ENCODE peak calls at places on chromosomes 7 and 10, in seven cellular contexts. E, N, G, R, H, O and M are unnamed samples.

GRCh38 chr7:57225666-57226065 is 93.4 kb upstream of the ZNF479 start:
- ATAC-seq in E (no peak), N (no peak), G (no peak), R (no peak), H (no peak), O (no peak), M (no peak)

GRCh38 chr7:6227294-6227846 is 45.1 kb downstream of the CYTH3 start:
- ATAC-seq in E (peak; percentile 47), N (no peak), G (no peak), R (no peak), H (no peak), O (peak; percentile 38), M (no peak)

GRCh38 chr7:121931149-121931922 is 58.4 kb downstream of the PTPRZ1 start:
- ATAC-seq in E (no peak), N (no peak), G (no peak), R (no peak), H (no peak), O (no peak), M (no peak)

GRCh38 chr10:94626476-94626875 is 57.1 kb upstream of the CYP2C18 start:
- ATAC-seq in E (no peak), N (no peak), G (no peak), R (no peak), H (no peak), O (no peak), M (no peak)

GRCh38 chr7:143973870-143974446 is 19.3 kb downstream of the OR2F1 start:
- ATAC-seq in E (no peak), N (no peak), G (no peak), R (no peak), H (no peak), O (no peak), M (no peak)

GRCh38 chr7:131957338-131958025 is 401.1 kb upstream of the PODXL start:
- ATAC-seq in E (no peak), N (no peak), G (no peak), R (no peak), H (no peak), O (no peak), M (no peak)

GRCh38 chr10:80474597-80474910 is 20.4 kb downstream of the TSPAN14 start:
- ATAC-seq in E (no peak), N (no peak), G (no peak), R (no peak), H (peak; percentile 7), O (peak; percentile 49), M (no peak)

GRCh38 chr10:22410846-22411245 is 65.5 kb downstream of the SPAG6 start:
- ATAC-seq in E (no peak), N (no peak), G (no peak), R (no peak), H (no peak), O (no peak), M (no peak)

GRCh38 chr10:17713133-17713532 is 38.9 kb upstream of the TMEM236 start:
- ATAC-seq in E (peak; percentile 62), N (no peak), G (no peak), R (no peak), H (no peak), O (peak; percentile 31), M (no peak)

GRCh38 chr10:6751363-6751762 is 171.3 kb upstream of the PRKCQ start:
- ATAC-seq in E (no peak), N (no peak), G (no peak), R (no peak), H (no peak), O (no peak), M (no peak)

GRCh38 chr10:49578392-49578791 is 31.7 kb upstream of the SLC18A3 start:
- ATAC-seq in E (no peak), N (no peak), G (no peak), R (no peak), H (no peak), O (no peak), M (no peak)

GRCh38 chr7:41028591-41028990 is 674.3 kb downstream of the INHBA start:
- ATAC-seq in E (no peak), N (no peak), G (no peak), R (no peak), H (no peak), O (no peak), M (peak; percentile 6)

GRCh38 chr7:33062023-33062781 is at the start of gene NT5C3A:
- ATAC-seq in E (peak; percentile 62), N (peak; percentile 1), G (no peak), R (peak; percentile 4), H (peak; percentile 44), O (peak; percentile 51), M (peak; percentile 0)

GRCh38 chr10:52111151-52111891 is 202.8 kb upstream of the DKK1 start:
- ATAC-seq in E (no peak), N (no peak), G (no peak), R (no peak), H (no peak), O (no peak), M (no peak)